ENCODE peak calls at places on chromosomes 6 and 20, in five cellular contexts. A is ovary, C is activated B cell treated with CpG ODN at 0.5 μM for 24 hours, N is activated gamma-delta T cell treated with Interleukin-2 at 50 U/mL for 16 hours, E is stomach. V is an unnamed sample.

GRCh38 chr6:169070506-169071176 is 183.0 kb downstream of the THBS2 start:
- DNase-seq in A (peak; percentile 84), E (peak; percentile 37), C (no peak), N (no peak), V (no peak)

GRCh38 chr6:13296536-13296997 is 31.8 kb downstream of the TBC1D7 start:
- DNase-seq in E (no peak), N (no peak), C (no peak), A (no peak), V (no peak)

GRCh38 chr6:25384967-25385366 is 105.8 kb downstream of the CARMIL1 start:
- DNase-seq in A (no peak), E (no peak), N (no peak), C (no peak), V (no peak)

GRCh38 chr6:72382602-72383529 is 239.0 kb upstream of the KCNQ5 start:
- DNase-seq in A (no peak), C (no peak), N (no peak), E (no peak), V (no peak)

GRCh38 chr20:35005463-35005961 is 49.8 kb downstream of the MYH7B start:
- DNase-seq in C (no peak), A (peak; percentile 10), E (no peak), N (no peak), V (no peak)

GRCh38 chr6:17816921-17817611 is 110.3 kb upstream of the NUP153 start:
- DNase-seq in C (no peak), N (no peak), A (no peak), E (no peak), V (no peak)

GRCh38 chr20:32006841-32007786 is 3.1 kb upstream of the CCM2L start:
- DNase-seq in C (no peak), E (no peak), N (no peak), A (no peak), V (no peak)

GRCh38 chr6:35499372-35499771 is 2.5 kb upstream of the TEAD3 start:
- DNase-seq in E (no peak), N (no peak), A (no peak), C (no peak), V (no peak)

GRCh38 chr6:131946404-131946991 is 4.7 kb downstream of the CCN2 start:
- DNase-seq in E (no peak), C (no peak), A (no peak), N (no peak), V (no peak)

GRCh38 chr20:38214871-38215788 is 45.4 kb downstream of the KIAA1755 start:
- DNase-seq in C (no peak), E (no peak), N (no peak), A (no peak), V (no peak)

GRCh38 chr20:37968726-37969401 is 64.4 kb downstream of the TTI1 start:
- DNase-seq in N (no peak), A (no peak), C (no peak), E (no peak), V (no peak)

GRCh38 chr20:37933797-37934633 is 31.1 kb downstream of the VSTM2L start:
- DNase-seq in N (no peak), C (no peak), A (no peak), E (no peak), V (no peak)

GRCh38 chr6:148329568-148330299 is 12.9 kb upstream of the SASH1 start:
- DNase-seq in E (no peak), A (no peak), N (no peak), C (no peak), V (no peak)

GRCh38 chr6:17705428-17705777 is 1.3 kb downstream of the NUP153 start:
- DNase-seq in C (no peak), N (no peak), E (peak; percentile 38), A (peak; percentile 73), V (no peak)

GRCh38 chr20:2809690-2810089 is 5.1 kb upstream of the C20orf141 start:
- DNase-seq in C (no peak), E (no peak), A (no peak), N (no peak), V (no peak)

V was measured in GDM1.